ENCODE peak calls at places on chromosomes 2 and 18, in four cellular contexts. One of them, this sample, is unnamed.

GRCh38 chr2:240355001-240355891 is 80.2 kb upstream of the GPC1 start:
- DNase-seq in T-cell: no peak
- DNase-seq in AG08396: peak
- DNase-seq in central memory CD8-positive, alpha-beta T cell: no peak
- DNase-seq in this sample: no peak

GRCh38 chr2:37653805-37654378 is 17.6 kb downstream of the CDC42EP3 start:
- DNase-seq in T-cell: no peak
- DNase-seq in AG08396: no peak
- DNase-seq in central memory CD8-positive, alpha-beta T cell: no peak
- DNase-seq in this sample: no peak

GRCh38 chr2:201930043-201930442 is 103.6 kb upstream of the FZD7 start:
- DNase-seq in T-cell: no peak
- DNase-seq in AG08396: no peak
- DNase-seq in central memory CD8-positive, alpha-beta T cell: no peak
- DNase-seq in this sample: no peak

GRCh38 chr2:232418466-232419244 is 12.0 kb downstream of the ALPG start:
- DNase-seq in T-cell: no peak
- DNase-seq in AG08396: no peak
- DNase-seq in central memory CD8-positive, alpha-beta T cell: no peak
- DNase-seq in this sample: no peak

GRCh38 chr2:194385376-194385775 is 1271.7 kb upstream of the SLC39A10 start:
- DNase-seq in T-cell: no peak
- DNase-seq in AG08396: no peak
- DNase-seq in central memory CD8-positive, alpha-beta T cell: no peak
- DNase-seq in this sample: no peak

GRCh38 chr2:12424219-12424618 is 292.5 kb upstream of the TRIB2 start:
- DNase-seq in T-cell: no peak
- DNase-seq in AG08396: no peak
- DNase-seq in central memory CD8-positive, alpha-beta T cell: no peak
- DNase-seq in this sample: no peak

GRCh38 chr2:96470636-96471035 is 34.5 kb downstream of the NEURL3 start:
- DNase-seq in T-cell: peak
- DNase-seq in AG08396: peak
- DNase-seq in central memory CD8-positive, alpha-beta T cell: peak
- DNase-seq in this sample: peak

GRCh38 chr18:23967321-23968089 is 47.0 kb upstream of the TTC39C start:
- DNase-seq in T-cell: no peak
- DNase-seq in AG08396: no peak
- DNase-seq in central memory CD8-positive, alpha-beta T cell: peak
- DNase-seq in this sample: no peak

GRCh38 chr18:31876707-31877106 is 66.2 kb downstream of the TRAPPC8 start:
- DNase-seq in T-cell: no peak
- DNase-seq in AG08396: no peak
- DNase-seq in central memory CD8-positive, alpha-beta T cell: no peak
- DNase-seq in this sample: no peak

GRCh38 chr2:11411768-11412448 is 54.1 kb downstream of the E2F6 start:
- DNase-seq in T-cell: no peak
- DNase-seq in AG08396: peak
- DNase-seq in central memory CD8-positive, alpha-beta T cell: no peak
- DNase-seq in this sample: no peak

GRCh38 chr2:96164459-96165184 is 19.4 kb upstream of the DUSP2 start:
- DNase-seq in T-cell: peak
- DNase-seq in AG08396: no peak
- DNase-seq in central memory CD8-positive, alpha-beta T cell: peak
- DNase-seq in this sample: no peak

GRCh38 chr18:60846396-60846795 is 473.8 kb upstream of the MC4R start:
- DNase-seq in T-cell: no peak
- DNase-seq in AG08396: no peak
- DNase-seq in central memory CD8-positive, alpha-beta T cell: no peak
- DNase-seq in this sample: no peak

GRCh38 chr2:98026292-98026691 is 30.5 kb upstream of the TMEM131 start:
- DNase-seq in T-cell: no peak
- DNase-seq in AG08396: no peak
- DNase-seq in central memory CD8-positive, alpha-beta T cell: no peak
- DNase-seq in this sample: no peak

GRCh38 chr18:49907346-49907929 is 94.1 kb upstream of the ACAA2 start:
- DNase-seq in T-cell: no peak
- DNase-seq in AG08396: no peak
- DNase-seq in central memory CD8-positive, alpha-beta T cell: no peak
- DNase-seq in this sample: no peak